ENCODE peak calls at places on chromosomes 7 and 10, in four cellular contexts. Y, E, S and O are unnamed samples.

GRCh38 chr7:389911-390601 is 100.1 kb downstream of the FOXL3 start:
- DNase-seq in E (no peak), Y (peak), S (no peak), O (no peak)

GRCh38 chr10:7153750-7154149 is 257.1 kb downstream of the SFMBT2 start:
- DNase-seq in S (no peak), E (peak), Y (no peak), O (no peak)

GRCh38 chr10:77529050-77529576 is 108.5 kb downstream of the KCNMA1 start:
- DNase-seq in E (no peak), Y (no peak), S (no peak), O (no peak)

GRCh38 chr10:59807629-59808620 is 54.7 kb upstream of the MRLN start:
- DNase-seq in S (no peak), E (no peak), Y (no peak), O (no peak)

GRCh38 chr10:95290801-95291633 is at the start of gene PDLIM1:
- DNase-seq in S (peak), Y (peak), E (peak), O (no peak)

GRCh38 chr10:17527530-17528146 is 73.2 kb upstream of the ST8SIA6 start:
- DNase-seq in S (no peak), Y (no peak), E (peak), O (no peak)

GRCh38 chr10:132705173-132705572 is 80.8 kb downstream of the NKX6-2 start:
- DNase-seq in S (no peak), Y (no peak), E (no peak), O (no peak)

GRCh38 chr10:70711177-70711576 is 38.9 kb downstream of the ADAMTS14 start:
- DNase-seq in Y (no peak), S (no peak), E (no peak), O (no peak)

GRCh38 chr10:105206616-105207015 is 565.5 kb downstream of the SORCS3 start:
- DNase-seq in S (no peak), E (no peak), Y (no peak), O (no peak)

GRCh38 chr10:71087622-71088021 is 124.7 kb upstream of the UNC5B start:
- DNase-seq in S (no peak), E (no peak), Y (peak), O (no peak)

GRCh38 chr10:61975107-61975932 is 73.8 kb downstream of the ARID5B start:
- DNase-seq in Y (no peak), E (peak), S (peak), O (no peak)

GRCh38 chr7:130127404-130128395 is 57.4 kb downstream of the KLHDC10 start:
- DNase-seq in E (peak), S (no peak), Y (no peak), O (no peak)

GRCh38 chr10:45000764-45001381 is at the start of gene ZNF22:
- DNase-seq in E (peak), Y (peak), S (peak), O (no peak)

GRCh38 chr10:88045116-88045515 is 181.7 kb downstream of the PTEN start:
- DNase-seq in S (no peak), E (no peak), Y (no peak), O (no peak)

GRCh38 chr7:36967387-36967786 is 243.1 kb upstream of the AOAH start:
- DNase-seq in Y (no peak), E (peak), S (peak), O (no peak)

GRCh38 chr10:132166216-132166950 is 20.4 kb upstream of the DPYSL4 start:
- DNase-seq in S (no peak), E (no peak), Y (no peak), O (no peak)

GRCh38 chr7:5780801-5781496 is 514 bp downstream of the RNF216 start:
- DNase-seq in E (peak), Y (peak), S (peak), O (peak)

GRCh38 chr7:12119638-12120303 is 91.3 kb upstream of the TMEM106B start:
- DNase-seq in E (no peak), S (no peak), Y (no peak), O (no peak)
- TF ChIP-seq CTCF in E (no peak), S (no peak), Y (no peak), O (no peak)

GRCh38 chr10:107163904-107164861 is at the start of gene SORCS1:
- DNase-seq in Y (peak), S (no peak), E (no peak), O (no peak)
- TF ChIP-seq CTCF in Y (no peak), S (no peak), E (no peak), O (no peak)

GRCh38 chr10:99433378-99434020 is 3.1 kb upstream of the GOT1 start:
- DNase-seq in Y (no peak), E (no peak), S (no peak), O (no peak)
- TF ChIP-seq CTCF in Y (no peak), E (no peak), S (peak), O (no peak)

GRCh38 chr7:26280723-26281122 is 10.9 kb upstream of the SNX10 start:
- DNase-seq in Y (no peak), E (no peak), S (no peak), O (no peak)

GRCh38 chr7:26286157-26286556 is 5.5 kb upstream of the SNX10 start:
- DNase-seq in E (no peak), S (no peak), Y (no peak), O (no peak)

GRCh38 chr7:26284477-26284876 is 7.2 kb upstream of the SNX10 start:
- DNase-seq in E (no peak), S (no peak), Y (no peak), O (no peak)

GRCh38 chr7:26280097-26280496 is 11.6 kb upstream of the SNX10 start:
- DNase-seq in Y (no peak), E (no peak), S (no peak), O (no peak)

GRCh38 chr7:26284995-26285632 is 6.5 kb upstream of the SNX10 start:
- DNase-seq in S (peak), Y (no peak), E (no peak), O (no peak)
- TF ChIP-seq CTCF in S (peak), Y (no peak), E (no peak), O (no peak)

DNA sequence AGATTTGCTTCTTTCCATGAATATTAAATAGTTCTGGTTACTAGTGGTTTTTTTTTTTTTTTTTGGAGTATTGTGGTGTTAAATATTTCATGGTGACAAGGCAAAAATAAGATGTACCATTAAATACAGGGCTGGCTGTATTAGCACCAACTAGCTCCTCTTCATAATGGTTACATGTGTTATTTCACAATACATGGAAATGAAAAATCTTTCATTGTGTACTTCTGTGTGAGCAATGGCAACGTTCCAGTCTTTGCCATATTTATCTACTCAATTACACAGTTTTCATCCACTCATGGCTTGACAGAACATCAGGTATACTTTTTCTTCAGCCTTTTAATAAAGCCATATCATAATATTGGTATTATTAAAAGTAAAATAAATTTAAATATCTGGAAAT is 394.7 kb upstream of the GRM3 start:
- DNase-seq in Y (no peak), S (no peak), E (no peak), O (no peak)
- TF ChIP-seq CTCF in Y (no peak), S (no peak), E (no peak), O (no peak)

DNA sequence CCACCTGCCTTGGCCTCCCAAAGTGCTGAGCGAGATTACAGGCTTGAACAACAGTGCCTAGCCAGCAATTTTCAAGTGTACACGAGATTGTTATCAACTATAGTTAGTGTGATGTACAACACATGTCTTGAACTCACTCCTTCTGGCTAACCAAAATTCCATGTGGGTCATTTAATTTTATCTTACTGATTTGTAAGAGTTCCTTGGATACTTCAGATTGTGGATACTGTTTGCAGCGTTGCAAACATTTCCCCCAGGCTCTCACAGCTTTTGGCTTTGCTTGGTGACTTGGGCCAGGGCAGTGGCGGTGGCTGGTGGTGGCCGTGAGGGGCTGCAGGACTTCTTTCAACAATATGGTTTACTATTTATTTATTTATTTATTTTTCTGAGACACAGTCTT is 8.5 kb upstream of the TMEM270 start:
- DNase-seq in S (no peak), Y (no peak), E (no peak), O (no peak)
- TF ChIP-seq CTCF in S (no peak), Y (no peak), E (no peak), O (no peak)

GRCh38 chr10:34181545-34182300 is 633.4 kb downstream of the PARD3 start:
- DNase-seq in Y (peak), S (no peak), E (peak), O (no peak)
- TF ChIP-seq CTCF in Y (no peak), S (no peak), E (no peak), O (no peak)

GRCh38 chr10:86500846-86501245 is 20.7 kb downstream of the WAPL start:
- DNase-seq in S (no peak), Y (no peak), E (peak), O (no peak)
- TF ChIP-seq CTCF in S (no peak), Y (no peak), E (no peak), O (no peak)

GRCh38 chr7:109844362-109844761 is 1246.6 kb upstream of the LRRN3 start:
- DNase-seq in Y (no peak), S (no peak), E (peak), O (no peak)
- TF ChIP-seq CTCF in Y (no peak), S (peak), E (peak), O (no peak)